ENCODE peak calls at places on chromosomes 7 and 10, in nine cellular contexts. E is spleen, I is Panc1, B is upper lobe of left lung, Y is SK-N-SH, D is GM12878, T is transverse colon, L is breast epithelium, Q is HCT116. R is an unnamed sample.

GRCh38 chr7:92835851-92836488 is 403 bp downstream of the CDK6 start:
- DNase-seq in E (peak; percentile 76), I (no peak), B (no peak), Y (peak; percentile 49), D (no peak), T (peak; percentile 48), L (no peak), Q (no peak), R (no peak)

GRCh38 chr10:75959209-75959608 is 527.8 kb downstream of the LRMDA start:
- DNase-seq in E (no peak), I (no peak), B (no peak), Y (no peak), D (no peak), T (no peak), L (no peak), Q (peak; percentile 80), R (no peak)

GRCh38 chr10:6061056-6061455 is 1.1 kb downstream of the IL2RA start:
- DNase-seq in E (no peak), I (no peak), B (no peak), Y (no peak), D (no peak), T (no peak), L (no peak), Q (no peak), R (no peak)

GRCh38 chr7:66554326-66554725 is 74.4 kb upstream of the KCTD7 start:
- DNase-seq in E (no peak), I (no peak), B (no peak), Y (no peak), D (no peak), T (no peak), L (no peak), Q (no peak), R (no peak)

GRCh38 chr7:43004076-43004475 is 71.9 kb downstream of the MRPL32 start:
- DNase-seq in E (no peak), I (no peak), B (no peak), Y (no peak), D (no peak), T (no peak), L (no peak), Q (no peak), R (no peak)

GRCh38 chr10:114337510-114338462 is 66.5 kb downstream of the AFAP1L2 start:
- DNase-seq in E (peak; percentile 69), I (no peak), B (no peak), Y (no peak), D (peak; percentile 21), T (no peak), L (no peak), Q (no peak), R (no peak)

GRCh38 chr7:34135924-34136323 is 230.6 kb downstream of the BMPER start:
- DNase-seq in E (no peak), I (no peak), B (no peak), Y (no peak), D (no peak), T (no peak), L (no peak), Q (no peak), R (no peak)

GRCh38 chr10:47237316-47238260 is 62.4 kb upstream of the GDF10 start:
- DNase-seq in E (peak; percentile 27), I (no peak), B (no peak), Y (no peak), D (no peak), T (no peak), L (no peak), Q (no peak), R (no peak)

GRCh38 chr7:44152971-44153947 is 12.1 kb upstream of the MYL7 start:
- DNase-seq in E (no peak), I (no peak), B (no peak), Y (no peak), D (no peak), T (no peak), L (no peak), Q (no peak), R (no peak)

GRCh38 chr7:157502701-157503111 is 165.9 kb downstream of the DNAJB6 start:
- DNase-seq in E (peak; percentile 88), I (no peak), B (no peak), Y (no peak), D (no peak), T (peak; percentile 20), L (no peak), Q (no peak), R (peak; percentile 86)

GRCh38 chr10:48729941-48730457 is 45.3 kb downstream of the WDFY4 start:
- DNase-seq in E (no peak), I (no peak), B (no peak), Y (no peak), D (no peak), T (no peak), L (no peak), Q (no peak), R (no peak)

GRCh38 chr10:43196131-43196980 is 58.1 kb downstream of the CSGALNACT2 start:
- DNase-seq in E (peak; percentile 65), I (no peak), B (peak; percentile 51), Y (peak; percentile 19), D (no peak), T (no peak), L (peak; percentile 15), Q (no peak), R (no peak)

GRCh38 chr10:34290412-34291082 is 524.5 kb downstream of the PARD3 start:
- DNase-seq in E (no peak), I (no peak), B (no peak), Y (no peak), D (no peak), T (peak; percentile 28), L (no peak), Q (no peak), R (peak; percentile 67)

GRCh38 chr10:32237644-32238345 is 109.2 kb downstream of the EPC1 start:
- DNase-seq in E (no peak), I (no peak), B (no peak), Y (no peak), D (no peak), T (no peak), L (no peak), Q (no peak), R (no peak)

GRCh38 chr7:1175967-1176851 is 16.2 kb upstream of the ZFAND2A start:
- DNase-seq in E (peak; percentile 93), I (peak; percentile 72), B (peak; percentile 97), Y (peak; percentile 93), D (peak; percentile 26), T (peak; percentile 90), L (peak; percentile 32), Q (peak; percentile 56), R (peak; percentile 80)

GRCh38 chr10:575312-576129 is 113.9 kb downstream of the DIP2C start:
- DNase-seq in E (no peak), I (no peak), B (no peak), Y (no peak), D (no peak), T (no peak), L (no peak), Q (no peak), R (no peak)

GRCh38 chr10:89699581-89700064 is 1.8 kb upstream of the KIF20B start:
- DNase-seq in E (no peak), I (no peak), B (no peak), Y (no peak), D (no peak), T (no peak), L (no peak), Q (no peak), R (no peak)

GRCh38 chr10:103835121-103836045 is 20.0 kb downstream of the SH3PXD2A start:
- DNase-seq in E (peak; percentile 65), I (no peak), B (no peak), Y (no peak), D (no peak), T (peak; percentile 57), L (peak; percentile 58), Q (no peak), R (no peak)
- TF ChIP-seq POLR2AphosphoS5 in E (peak; percentile 24), I (no peak), B (peak; percentile 51), Y (no peak), D (no peak), T (peak; percentile 40), L (peak; percentile 93), Q (no peak), R (no peak)

GRCh38 chr10:86400705-86401587 is 34.4 kb upstream of the GRID1 start:
- DNase-seq in E (peak; percentile 89), I (no peak), B (peak; percentile 94), Y (peak; percentile 81), D (no peak), T (peak; percentile 59), L (peak; percentile 42), Q (peak; percentile 8), R (no peak)
- TF ChIP-seq CTCF in E (no peak), I (peak; percentile 55), B (no peak), Y (peak; percentile 32), D (no peak), T (peak; percentile 16), L (no peak), Q (no peak), R (peak; percentile 31)

DNA sequence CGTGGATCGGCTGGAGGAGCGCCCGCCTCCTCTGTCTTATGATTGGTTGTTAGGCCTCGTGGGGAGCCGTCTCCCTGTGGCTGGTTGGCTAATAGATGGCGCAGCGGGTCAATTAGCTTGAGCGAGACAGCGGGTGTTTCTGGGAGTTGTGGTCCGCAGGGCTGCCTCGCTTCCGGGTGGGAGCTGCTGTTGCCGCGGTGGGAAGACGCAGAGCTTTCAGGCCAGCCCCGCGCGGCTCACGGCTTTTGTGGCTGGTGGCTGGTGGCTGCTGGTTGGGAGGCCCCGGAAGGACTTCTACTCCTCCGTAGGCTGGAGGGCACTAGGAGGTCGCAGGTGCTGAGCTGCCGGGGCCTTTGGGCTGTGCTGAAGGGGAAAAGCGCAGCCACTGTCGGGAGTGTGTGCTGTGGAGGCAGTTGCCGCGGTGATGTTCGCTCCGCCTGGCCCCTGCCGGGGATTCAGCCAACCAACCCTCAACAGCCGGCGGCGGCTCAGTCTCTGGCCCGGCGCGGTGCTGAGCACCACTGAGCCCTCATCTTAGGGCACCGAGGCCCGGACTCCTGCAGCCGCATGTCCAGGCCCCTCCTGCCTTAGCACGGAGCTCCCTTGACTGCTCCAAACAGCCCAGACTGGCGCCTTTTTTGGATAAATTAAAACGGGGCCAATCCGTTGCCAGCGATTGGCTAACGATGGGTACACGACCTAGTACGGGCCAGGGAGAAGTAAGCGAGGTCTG is 651 bp upstream of the C10orf143 start:
- DNase-seq in E (peak; percentile 98), I (no peak), B (peak; percentile 94), Y (peak; percentile 93), D (peak; percentile 88), T (peak; percentile 96), L (peak; percentile 97), Q (peak; percentile 86), R (peak; percentile 97)
- TF ChIP-seq POLR2AphosphoS5 in E (peak; percentile 89), I (no peak), B (peak; percentile 73), Y (peak; percentile 51), D (peak; percentile 21), T (peak; percentile 69), L (no peak), Q (no peak), R (peak; percentile 39)

DNA sequence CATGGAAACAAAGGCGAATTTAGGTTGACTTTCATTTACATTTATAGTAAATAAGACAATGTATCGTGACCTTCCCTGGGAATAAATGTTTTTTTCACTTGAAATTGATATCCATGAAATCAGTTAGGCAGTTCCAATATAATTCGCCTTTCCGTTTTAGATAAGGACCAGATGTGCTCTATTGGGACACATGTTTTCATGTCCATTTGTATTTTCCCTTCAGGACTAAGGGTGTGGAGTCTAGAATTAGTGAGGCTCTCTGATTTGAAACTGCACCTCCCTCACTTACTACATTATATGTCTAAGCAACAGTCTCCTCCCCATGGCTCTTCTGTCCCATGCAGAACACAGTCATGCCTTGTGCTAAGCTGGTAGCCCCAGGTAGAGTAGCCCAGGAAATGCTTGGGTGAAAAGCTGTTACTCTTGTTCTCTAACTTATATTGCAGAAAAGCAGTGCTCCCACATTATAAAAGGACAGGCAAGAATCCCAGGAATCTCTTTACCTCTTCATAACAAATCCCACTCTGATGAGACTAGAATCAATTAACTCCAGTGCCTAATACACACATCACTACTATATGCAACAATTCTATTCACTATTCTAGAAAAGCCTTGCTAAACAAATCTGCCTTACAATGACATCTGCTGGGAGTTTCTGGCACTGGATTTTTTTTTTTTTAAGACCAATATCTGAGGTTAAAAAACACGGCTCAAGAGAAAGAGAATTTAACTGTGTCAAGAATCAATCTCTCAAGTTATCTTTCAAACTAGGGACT is 293.9 kb downstream of the SNX13 start:
- DNase-seq in E (no peak), I (peak; percentile 69), B (no peak), Y (peak; percentile 17), D (no peak), T (no peak), L (no peak), Q (no peak), R (peak; percentile 38)
- TF ChIP-seq CTCF in E (no peak), I (peak; percentile 66), B (no peak), Y (peak; percentile 62), D (peak; percentile 11), T (no peak), L (no peak), Q (peak; percentile 44), R (peak; percentile 17)

R was measured in endothelial cell of umbilical vein.